ENCODE peak calls at places on chromosomes 6 and 20, in five cellular contexts. A, G, H, O and S are unnamed samples. For H3K4me1, the result is how much of the 10 kb centered on the place peaks cover.

GRCh38 chr20:44010162-44010704 is 95.6 kb downstream of the TOX2 start:
- DNase-seq in H (no peak), O (no peak), G (no peak), A (no peak), S (no peak)

GRCh38 chr20:19673575-19673974 is 84.5 kb upstream of the RIN2 start:
- DNase-seq in A (no peak), O (no peak), H (no peak), G (no peak), S (no peak)

GRCh38 chr6:23621026-23621425 is 505.0 kb upstream of the NRSN1 start:
- DNase-seq in G (no peak), A (no peak), O (no peak), H (no peak), S (no peak)

GRCh38 chr6:91653324-91653723 is 1066.5 kb upstream of the MAP3K7 start:
- DNase-seq in O (no peak), A (no peak), H (no peak), G (no peak), S (no peak)

GRCh38 chr20:24795444-24795843 is 153.6 kb upstream of the CST7 start:
- DNase-seq in A (no peak), H (no peak), O (peak), G (no peak), S (no peak)

GRCh38 chr20:31604567-31605030 is 490 bp upstream of the ID1 start:
- DNase-seq in A (no peak), O (no peak), G (no peak), H (peak), S (no peak)

GRCh38 chr6:42960243-42961019 is at the start of gene GNMT:
- DNase-seq in G (peak), H (peak), A (peak), O (peak), S (peak)

GRCh38 chr6:32785781-32786533 is 22.6 kb upstream of the HLA-DQB2 start:
- DNase-seq in A (no peak), G (no peak), H (peak), O (no peak), S (no peak)

GRCh38 chr6:137258170-137258569 is 39.0 kb upstream of the IFNGR1 start:
- DNase-seq in G (no peak), O (peak), H (no peak), A (no peak), S (peak)

GRCh38 chr20:32339116-32339515 is 19.0 kb upstream of the ASXL1 start:
- DNase-seq in A (no peak), H (no peak), O (no peak), G (no peak), S (no peak)

GRCh38 chr6:33837971-33838665 is 34.3 kb upstream of the MLN start:
- DNase-seq in A (peak), O (no peak), G (no peak), H (no peak), S (no peak)

GRCh38 chr20:58542411-58543095 is 27.4 kb upstream of the APCDD1L start:
- DNase-seq in A (no peak), H (no peak), O (no peak), G (no peak), S (no peak)

GRCh38 chr20:4897600-4897999 is 103.7 kb downstream of the SLC23A2 start:
- DNase-seq in A (no peak), H (no peak), O (no peak), G (no peak), S (no peak)

GRCh38 chr6:158323561-158323958 is 11.3 kb downstream of the TULP4 start:
- DNase-seq in H (no peak), O (no peak), A (no peak), G (no peak), S (no peak)

GRCh38 chr20:47357296-47358051 is 975 bp upstream of the ZMYND8 start:
- DNase-seq in G (peak), H (peak), A (peak), O (peak), S (peak)

GRCh38 chr20:32582659-32583580 is 2.2 kb downstream of the NOL4L start:
- DNase-seq in A (no peak), G (no peak), O (peak), H (no peak), S (no peak)

GRCh38 chr20:49790077-49790798 is 22.4 kb upstream of the SLC9A8 start:
- DNase-seq in O (no peak), G (peak), A (no peak), H (peak), S (no peak)

GRCh38 chr6:151351146-151351700 is 40.1 kb downstream of the ZBTB2 start:
- DNase-seq in G (no peak), A (no peak), O (no peak), H (no peak), S (no peak)

GRCh38 chr6:163789199-163789810 is 374.8 kb downstream of the QKI start:
- DNase-seq in G (no peak), O (no peak), H (no peak), A (no peak), S (no peak)

GRCh38 chr20:46088409-46089075 is 1.2 kb downstream of the NCOA5 start:
- DNase-seq in H (peak), O (no peak), A (no peak), G (no peak), S (no peak)
- TF ChIP-seq CTCF in H (no peak), O (no peak), A (no peak), G (no peak), S (no peak)

DNA sequence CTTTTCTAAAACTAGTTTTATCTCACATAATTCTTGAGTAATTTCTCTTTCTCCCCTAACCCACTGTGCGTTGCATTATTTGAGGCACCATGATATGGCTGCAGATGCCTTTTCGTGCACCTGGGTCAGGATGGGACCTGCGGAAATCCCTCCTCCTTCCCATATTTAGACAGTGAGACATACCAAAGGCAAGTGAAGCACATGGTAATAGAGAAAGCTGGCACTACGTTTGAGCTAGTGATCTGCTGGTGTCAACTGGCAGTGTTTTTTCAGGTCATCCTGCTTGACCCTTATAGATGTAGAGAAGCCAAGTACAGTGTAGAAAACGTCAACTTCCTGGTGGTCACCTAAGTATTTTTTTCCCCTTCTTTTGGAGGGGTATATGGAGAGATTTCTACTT is 71.7 kb downstream of the FOXO3 start:
- DNase-seq in G (no peak), O (no peak), A (no peak), H (no peak), S (no peak)
- H3K4me1 ChIP-seq in G (half or more), O (half or more), A (under half), H (under half), S (under half)

DNA sequence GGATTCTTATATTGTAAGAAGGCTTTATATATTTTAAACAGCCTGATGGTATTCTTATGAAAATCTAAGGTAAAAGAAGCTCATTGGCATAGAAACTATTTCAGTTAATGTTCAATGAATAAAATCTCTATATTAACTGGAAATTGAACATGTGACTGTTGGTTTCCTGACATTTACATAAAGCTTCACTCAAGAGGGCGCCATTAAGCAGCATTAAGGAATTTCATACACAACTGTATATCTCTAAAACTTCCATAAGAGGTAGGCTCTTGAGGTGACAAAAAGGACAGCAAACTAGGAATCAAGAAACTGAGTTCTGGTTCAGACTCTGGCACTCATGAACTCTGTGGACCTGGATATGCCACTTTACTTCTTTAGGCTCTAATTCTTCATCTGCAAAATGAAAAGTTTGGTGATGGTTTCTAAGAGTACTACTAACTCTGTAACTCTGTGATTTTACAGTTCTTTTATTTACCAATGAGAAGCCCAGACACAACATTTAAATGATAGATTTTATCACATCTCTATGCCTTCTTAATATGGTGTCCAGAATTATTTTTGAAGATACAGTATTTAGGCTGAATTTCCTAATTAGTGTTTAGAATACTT is 147.5 kb downstream of the FLRT3 start:
- DNase-seq in O (no peak), G (no peak), A (no peak), H (peak), S (no peak)
- TF ChIP-seq CTCF in O (no peak), G (no peak), A (no peak), H (peak), S (peak)

DNA sequence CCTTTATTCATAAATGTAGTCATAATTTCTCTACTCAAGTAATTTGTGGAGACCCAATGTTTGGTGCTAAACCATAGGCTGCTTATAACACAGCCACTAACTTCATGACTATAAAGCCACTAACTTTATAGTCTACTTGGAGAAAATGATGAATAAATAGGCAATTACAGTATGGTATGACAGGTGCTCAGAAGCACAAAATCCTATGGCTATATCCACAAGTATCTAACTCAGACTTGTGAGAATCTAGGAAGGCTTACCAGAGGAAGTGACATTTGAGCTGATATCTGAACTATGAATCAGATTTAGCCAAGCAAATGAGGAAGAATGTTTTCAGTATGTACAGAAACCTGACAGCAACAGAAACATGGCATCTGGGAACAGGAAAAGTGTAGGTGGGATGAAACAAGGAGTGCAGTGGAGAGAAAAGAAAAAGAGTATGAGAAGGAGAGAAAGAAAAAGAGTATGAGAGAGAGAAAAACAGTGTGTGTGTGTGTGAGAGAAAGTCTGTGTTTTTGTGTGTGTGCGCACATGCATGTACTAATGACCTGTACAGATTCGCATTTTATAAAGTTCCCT is 59.9 kb downstream of the REV3L start:
- DNase-seq in G (no peak), O (no peak), A (no peak), H (no peak), S (no peak)
- H3K4me1 ChIP-seq in G (half or more), O (under half), A (under half), H (under half), S (under half)

DNA sequence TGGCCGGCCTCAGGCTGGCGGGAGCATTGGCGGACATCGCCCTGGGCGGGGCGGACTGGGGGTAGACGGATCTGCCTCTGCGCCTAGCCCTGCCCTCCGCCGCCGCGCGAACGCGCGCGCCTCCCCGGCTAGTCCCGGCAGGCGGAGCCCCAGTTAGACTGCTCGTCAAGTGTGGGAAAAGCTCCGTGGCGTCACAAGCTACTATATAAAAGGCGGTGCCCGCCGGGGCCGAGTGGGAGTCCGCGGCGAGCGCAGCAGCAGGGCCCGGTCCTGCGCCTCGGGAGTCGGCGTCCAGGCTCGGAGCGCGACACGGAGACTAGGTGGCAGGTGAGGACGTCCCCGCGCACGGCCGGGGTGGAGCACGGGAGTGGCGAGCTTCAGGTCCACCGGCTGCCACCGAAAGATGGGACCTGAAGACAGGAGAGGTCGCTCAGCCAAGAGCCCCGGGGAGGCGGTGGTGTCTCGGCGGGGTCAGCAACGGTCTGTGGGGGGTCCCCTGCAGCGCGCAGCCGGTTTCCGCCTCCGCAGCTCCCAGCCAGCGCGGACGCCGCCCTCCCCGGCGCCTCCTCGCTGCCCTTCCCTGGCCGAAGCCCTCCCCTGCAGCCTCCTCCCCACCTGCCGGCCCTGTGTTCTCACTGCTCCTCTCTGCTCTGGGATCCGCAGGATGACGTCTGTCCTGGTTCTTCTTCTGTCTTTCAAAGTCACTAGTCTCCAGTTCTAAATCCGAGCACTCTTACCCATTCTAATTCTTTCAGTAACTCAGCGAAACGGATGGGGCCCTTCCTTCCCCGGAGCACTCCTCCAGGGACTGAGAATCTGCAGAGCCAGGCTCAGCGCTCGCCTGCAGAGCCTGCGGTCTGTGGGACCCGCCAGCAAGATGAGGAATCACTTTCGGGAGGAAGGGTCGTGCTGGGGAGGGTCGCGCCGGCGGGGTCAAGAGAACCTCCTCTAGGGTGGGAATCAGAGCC is 4.3 kb upstream of the RIPK1 start:
- DNase-seq in G (peak), A (peak), H (peak), O (peak), S (peak)
- TF ChIP-seq CTCF in G (peak), A (no peak), H (peak), O (no peak), S (no peak)

GRCh38 chr6:71414486-71414885 is 125.9 kb downstream of the OGFRL1 start:
- DNase-seq in G (no peak), A (no peak), O (no peak), H (no peak), S (no peak)
- H3K4me1 ChIP-seq in G (half or more), A (under half), O (under half), H (under half), S (under half)

GRCh38 chr6:19994909-19995308 is 157.7 kb downstream of the ID4 start:
- DNase-seq in A (no peak), G (no peak), H (no peak), O (no peak), S (no peak)

GRCh38 chr6:19986691-19987438 is 149.7 kb downstream of the ID4 start:
- DNase-seq in H (no peak), O (no peak), G (no peak), A (no peak), S (no peak)

GRCh38 chr6:19988555-19988954 is 151.4 kb downstream of the ID4 start:
- DNase-seq in O (no peak), G (no peak), H (peak), A (no peak), S (no peak)

GRCh38 chr6:19995575-19996257 is 158.5 kb downstream of the ID4 start:
- DNase-seq in A (no peak), G (no peak), H (no peak), O (no peak), S (no peak)

DNA sequence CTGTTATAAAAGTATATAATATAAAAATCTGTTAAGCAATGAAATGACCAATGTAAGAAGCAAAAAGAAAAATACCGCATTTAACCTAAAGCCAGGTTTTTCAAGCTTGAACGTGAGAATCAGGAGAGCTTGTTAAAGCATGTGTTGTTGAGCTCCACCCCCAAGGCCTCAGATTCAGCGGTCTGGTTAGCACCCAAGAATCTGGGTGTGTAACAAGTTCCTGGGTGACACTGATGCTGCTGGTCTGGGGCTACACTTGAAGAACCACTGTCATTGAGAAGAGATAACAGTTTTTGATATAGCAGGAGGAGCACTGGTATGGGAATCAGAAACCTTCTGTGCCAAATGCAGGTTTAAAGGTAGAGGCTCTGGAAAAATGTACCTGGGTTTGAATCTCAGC is 154.0 kb downstream of the ID4 start:
- DNase-seq in A (no peak), G (no peak), H (no peak), O (no peak), S (no peak)
- TF ChIP-seq CTCF in A (no peak), G (no peak), H (no peak), O (no peak), S (no peak)